ENCODE peak calls at places on chromosome 12, in four cellular contexts. Y is psoas muscle; A is CD8-positive, alpha-beta memory T cell; I is tibial nerve. W is an unnamed sample.

GRCh38 chr12:103840399-103840880 is 594 bp downstream of the NT5DC3 start:
- DNase-seq in I (no peak), Y (peak; percentile 65), A (no peak), W (no peak)

GRCh38 chr12:94134226-94134795 is 14.1 kb upstream of the PLXNC1 start:
- DNase-seq in Y (no peak), A (no peak), I (peak; percentile 7), W (no peak)

GRCh38 chr12:94616217-94616729 is 34.1 kb downstream of the TMCC3 start:
- DNase-seq in I (no peak), A (no peak), Y (peak; percentile 81), W (peak; percentile 77)

GRCh38 chr12:67366530-67367196 is 97.5 kb downstream of the CAND1 start:
- DNase-seq in A (no peak), I (no peak), Y (no peak), W (no peak)

GRCh38 chr12:79194595-79194994 is 330.0 kb downstream of the SYT1 start:
- DNase-seq in Y (no peak), A (no peak), I (no peak), W (no peak)

GRCh38 chr12:19131020-19131431 is 1.5 kb downstream of the PLEKHA5 start:
- DNase-seq in Y (no peak), A (no peak), I (peak; percentile 14), W (no peak)

GRCh38 chr12:111291357-111291756 is 77.5 kb downstream of the PHETA1 start:
- DNase-seq in I (no peak), Y (no peak), A (no peak), W (no peak)

GRCh38 chr12:25977047-25977446 is 18.6 kb downstream of the RASSF8 start:
- DNase-seq in A (no peak), Y (peak; percentile 64), I (no peak), W (no peak)

GRCh38 chr12:114812858-114813761 is 129.1 kb upstream of the TBX3 start:
- DNase-seq in Y (no peak), A (no peak), I (no peak), W (no peak)

DNA sequence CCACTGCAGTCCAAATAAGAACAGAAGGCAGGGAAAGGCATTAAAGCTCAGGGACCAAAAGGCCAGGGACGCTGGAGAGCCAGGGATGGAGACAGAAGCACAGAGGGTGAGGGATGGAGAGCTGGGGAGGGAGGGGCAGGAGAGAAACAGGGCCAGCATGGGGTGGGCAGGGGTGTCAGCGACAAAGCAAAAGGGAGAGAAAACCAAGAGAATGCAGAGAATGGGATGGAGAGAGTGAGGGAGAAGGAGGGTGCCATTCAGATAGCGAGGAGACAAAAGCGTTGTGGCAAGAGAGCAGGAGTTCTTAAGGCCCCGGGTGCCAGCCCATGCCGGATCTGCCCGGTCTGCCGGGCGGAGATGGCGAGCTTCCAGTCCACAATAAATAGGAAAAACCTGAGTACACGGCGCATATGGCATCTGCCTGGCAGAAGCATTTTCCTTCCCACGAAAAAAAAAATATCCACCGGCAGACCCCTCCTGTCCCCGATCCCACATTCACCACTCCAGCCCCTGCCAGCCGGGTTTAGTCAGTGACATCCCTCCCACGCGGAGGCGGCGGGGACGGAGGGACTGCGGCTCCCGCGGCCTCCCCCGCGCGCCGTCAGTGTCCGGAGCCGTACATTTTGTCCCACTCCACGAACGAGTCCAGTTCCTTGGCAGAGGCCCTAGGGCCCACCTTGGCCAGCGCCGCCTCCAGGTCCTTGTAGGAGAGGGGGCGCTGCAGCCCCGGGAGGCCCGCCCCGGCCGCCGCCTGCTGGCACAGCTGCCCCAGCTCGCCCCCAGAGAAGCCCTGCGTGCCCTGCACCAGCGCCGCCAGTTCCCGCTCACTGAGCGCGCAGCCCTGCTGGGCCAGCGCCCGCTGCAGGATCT is 28.4 kb downstream of the FIGNL2 start:
- DNase-seq in A (no peak), I (no peak), Y (peak; percentile 16), W (peak; percentile 38)
- H3K27me3 ChIP-seq in A (peaks cover 5% of the 10 kb centered on the region), I (no peaks in the 10 kb centered on the region), Y (no peaks in the 10 kb centered on the region), W (no peaks in the 10 kb centered on the region)

GRCh38 chr12:52816189-52816588 is 2.3 kb upstream of the KRT4 start:
- DNase-seq in Y (no peak), A (no peak), I (no peak), W (no peak)

GRCh38 chr12:52818376-52818775 is 4.5 kb upstream of the KRT4 start:
- DNase-seq in A (no peak), Y (no peak), I (no peak), W (no peak)

GRCh38 chr12:52817003-52817698 is 3.2 kb upstream of the KRT4 start:
- DNase-seq in I (no peak), Y (no peak), A (no peak), W (no peak)

GRCh38 chr12:52819021-52819420 is 5.1 kb upstream of the KRT4 start:
- DNase-seq in A (no peak), I (no peak), Y (no peak), W (no peak)

DNA sequence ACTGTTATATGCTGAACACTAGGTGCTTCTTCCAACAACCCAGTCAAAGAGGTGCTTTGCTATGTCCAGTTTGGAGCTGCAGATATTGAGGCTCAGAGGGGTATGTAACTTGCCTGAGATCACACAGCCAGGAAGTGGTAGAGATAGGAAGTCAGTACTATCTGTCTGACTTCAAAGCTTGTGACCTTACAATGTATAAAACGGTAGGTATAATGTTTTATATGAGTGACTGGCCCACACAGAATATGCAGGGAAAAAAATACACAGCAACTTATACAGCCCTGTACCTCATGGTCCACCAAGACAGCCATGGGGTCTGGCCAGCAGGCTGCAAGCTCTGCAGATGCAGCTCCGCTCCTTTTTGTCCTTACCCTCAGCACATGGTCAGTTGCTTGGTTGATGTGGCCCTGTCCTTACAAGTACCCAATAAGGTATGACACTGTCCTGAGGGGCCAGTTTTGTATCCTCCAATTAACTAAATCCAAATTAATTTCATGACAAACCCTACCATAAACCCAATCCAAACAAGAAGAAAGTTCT is 3.9 kb upstream of the KRT4 start:
- DNase-seq in Y (no peak), A (no peak), I (no peak), W (no peak)
- H3K27me3 ChIP-seq in Y (no peaks in the 10 kb centered on the region), A (no peaks in the 10 kb centered on the region), I (no peaks in the 10 kb centered on the region), W (no peaks in the 10 kb centered on the region)

GRCh38 chr12:34333337-34333736 is 311.0 kb downstream of the ALG10 start:
- DNase-seq in I (no peak), A (no peak), Y (no peak), W (no peak)
- H3K27me3 ChIP-seq in I (no peaks in the 10 kb centered on the region), A (no peaks in the 10 kb centered on the region), Y (no peaks in the 10 kb centered on the region), W (peaks cover 70% of the 10 kb centered on the region)

GRCh38 chr12:116638376-116638775 is 79.2 kb downstream of the MAP1LC3B2 start:
- DNase-seq in I (no peak), Y (no peak), A (no peak), W (no peak)
- H3K27me3 ChIP-seq in I (peaks cover under 1% of the 10 kb centered on the region), Y (no peaks in the 10 kb centered on the region), A (no peaks in the 10 kb centered on the region), W (no peaks in the 10 kb centered on the region)

W was measured in dorsolateral prefrontal cortex.